ENCODE peak calls at places on chromosomes 3 and 15, in five cellular contexts. K, S, L, E and M are unnamed samples.

GRCh38 chr3:10552631-10552943 is 47.2 kb upstream of the ATP2B2 start:
- DNase-seq in L (no peak), E (no peak), K (no peak), S (no peak), M (no peak)

GRCh38 chr3:100637197-100637631 is 27.8 kb downstream of the ADGRG7 start:
- DNase-seq in S (no peak), K (no peak), L (no peak), E (no peak), M (no peak)

GRCh38 chr3:1394188-1394587 is 301.4 kb downstream of the CNTN6 start:
- DNase-seq in L (no peak), S (no peak), K (no peak), E (no peak), M (no peak)

GRCh38 chr15:87716422-87716821 is 540.1 kb downstream of the NTRK3 start:
- DNase-seq in S (peak; percentile 61), E (peak; percentile 55), K (no peak), L (no peak), M (no peak)

GRCh38 chr3:186239321-186239720 is 122.7 kb downstream of the DGKG start:
- DNase-seq in L (no peak), E (peak; percentile 76), K (no peak), S (peak; percentile 94), M (no peak)

GRCh38 chr3:158728851-158729250 is 3.4 kb downstream of the RARRES1 start:
- DNase-seq in L (no peak), K (no peak), S (no peak), E (no peak), M (no peak)

GRCh38 chr3:122572940-122573412 is 4.5 kb upstream of the PARP15 start:
- DNase-seq in E (peak; percentile 11), L (no peak), S (peak; percentile 49), K (peak; percentile 87), M (no peak)

GRCh38 chr15:84822774-84823579 is 5.8 kb downstream of the ALPK3 start:
- DNase-seq in L (no peak), S (no peak), E (no peak), K (no peak), M (no peak)

GRCh38 chr3:25349828-25350227 is 78.2 kb upstream of the RARB start:
- DNase-seq in K (no peak), E (no peak), S (no peak), L (no peak), M (no peak)

GRCh38 chr3:138429665-138430064 is 4.8 kb upstream of the ESYT3 start:
- DNase-seq in K (no peak), E (no peak), S (no peak), L (no peak), M (no peak)

GRCh38 chr3:138423316-138423715 is 11.1 kb upstream of the ESYT3 start:
- DNase-seq in S (no peak), E (no peak), L (no peak), K (no peak), M (no peak)

DNA sequence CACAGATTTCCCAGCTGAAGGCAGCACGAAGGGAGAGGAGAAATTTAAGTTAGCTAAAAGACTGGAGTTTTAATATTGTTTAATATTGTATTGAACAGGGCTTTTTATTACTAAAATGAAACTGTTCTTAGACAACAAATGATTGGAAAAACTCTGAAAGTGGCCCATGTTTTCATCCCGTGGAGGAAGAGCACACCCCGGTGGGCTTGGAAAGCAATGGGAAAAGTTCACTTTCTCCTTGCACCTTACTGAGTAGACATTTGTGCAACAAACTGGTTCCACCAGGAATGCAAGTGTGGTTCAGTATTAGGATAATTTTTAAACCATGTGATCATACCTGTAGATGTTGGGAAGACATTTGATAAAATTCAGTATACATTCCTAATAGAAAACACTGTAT is 8.2 kb upstream of the ESYT3 start:
- DNase-seq in E (peak; percentile 46), K (no peak), L (no peak), S (peak; percentile 60), M (no peak)
- TF ChIP-seq CTCF in E (peak; percentile 70), K (no peak), L (peak; percentile 69), S (peak; percentile 81), M (no peak)

GRCh38 chr3:195195321-195196209 is 75.4 kb downstream of the XXYLT1 start:
- DNase-seq in L (peak; percentile 66), E (peak; percentile 87), S (peak; percentile 78), K (no peak), M (no peak)
- TF ChIP-seq CTCF in L (peak; percentile 64), E (peak; percentile 31), S (no peak), K (no peak), M (no peak)

GRCh38 chr3:116618138-116618537 is 91.4 kb upstream of the TUSC7 start:
- DNase-seq in K (no peak), L (no peak), S (no peak), E (no peak), M (no peak)

GRCh38 chr3:116610124-116610523 is 99.5 kb upstream of the TUSC7 start:
- DNase-seq in S (no peak), K (no peak), E (no peak), L (no peak), M (no peak)

GRCh38 chr3:116614795-116615362 is 94.7 kb upstream of the TUSC7 start:
- DNase-seq in L (no peak), E (peak; percentile 29), K (peak; percentile 18), S (peak; percentile 72), M (no peak)
- TF ChIP-seq CTCF in L (peak; percentile 75), E (peak; percentile 64), K (peak; percentile 23), S (peak; percentile 46), M (no peak)

GRCh38 chr3:141306276-141306675 is 62.0 kb upstream of the ZBTB38 start:
- DNase-seq in L (no peak), K (no peak), S (no peak), E (no peak), M (no peak)

GRCh38 chr3:141306922-141307321 is 61.4 kb upstream of the ZBTB38 start:
- DNase-seq in L (no peak), S (no peak), K (no peak), E (no peak), M (no peak)

GRCh38 chr3:141307351-141308059 is 60.8 kb upstream of the ZBTB38 start:
- DNase-seq in E (no peak), S (no peak), K (no peak), L (no peak), M (no peak)

GRCh38 chr3:141303481-141304223 is 64.7 kb upstream of the ZBTB38 start:
- DNase-seq in S (peak; percentile 86), L (no peak), K (peak; percentile 79), E (peak; percentile 74), M (no peak)

DNA sequence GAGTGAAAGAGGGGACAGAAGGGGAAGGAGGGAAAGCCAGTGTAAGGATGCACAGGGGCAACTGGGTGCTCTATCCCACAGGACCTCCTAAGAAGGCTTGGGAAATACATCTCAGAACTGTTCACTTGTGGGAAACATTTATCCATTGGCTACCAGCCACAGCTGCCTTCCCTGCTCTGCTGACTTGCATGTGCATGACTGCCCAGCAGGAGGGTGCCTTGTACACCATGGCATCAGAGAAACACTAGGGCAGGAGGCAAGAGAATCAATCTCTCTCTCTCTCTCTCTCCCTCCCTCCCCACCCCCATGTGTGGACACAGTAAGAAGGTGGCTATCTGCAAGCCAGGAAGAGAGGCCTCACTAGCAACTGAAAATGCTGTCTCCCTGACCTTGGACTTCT is 62.9 kb upstream of the ZBTB38 start:
- DNase-seq in K (peak; percentile 55), S (peak; percentile 21), E (peak; percentile 26), L (no peak), M (no peak)
- TF ChIP-seq CTCF in K (peak; percentile 9), S (no peak), E (no peak), L (peak; percentile 18), M (no peak)

GRCh38 chr3:136390574-136390973 is 140.4 kb downstream of the PCCB start:
- DNase-seq in K (no peak), S (no peak), E (no peak), L (no peak), M (no peak)
- TF ChIP-seq CTCF in K (no peak), S (no peak), E (no peak), L (no peak), M (no peak)

GRCh38 chr3:160927620-160928019 is 171.6 kb downstream of the PPM1L start:
- DNase-seq in E (no peak), L (no peak), S (no peak), K (no peak), M (no peak)

GRCh38 chr3:160928183-160928718 is 172.2 kb downstream of the PPM1L start:
- DNase-seq in L (no peak), S (peak; percentile 28), K (peak; percentile 24), E (no peak), M (no peak)

GRCh38 chr3:160931474-160931873 is 173.7 kb downstream of the B3GALNT1 start:
- DNase-seq in S (no peak), K (no peak), E (no peak), L (no peak), M (no peak)

GRCh38 chr3:160924776-160925175 is 168.7 kb downstream of the PPM1L start:
- DNase-seq in S (no peak), L (no peak), K (no peak), E (no peak), M (no peak)

DNA sequence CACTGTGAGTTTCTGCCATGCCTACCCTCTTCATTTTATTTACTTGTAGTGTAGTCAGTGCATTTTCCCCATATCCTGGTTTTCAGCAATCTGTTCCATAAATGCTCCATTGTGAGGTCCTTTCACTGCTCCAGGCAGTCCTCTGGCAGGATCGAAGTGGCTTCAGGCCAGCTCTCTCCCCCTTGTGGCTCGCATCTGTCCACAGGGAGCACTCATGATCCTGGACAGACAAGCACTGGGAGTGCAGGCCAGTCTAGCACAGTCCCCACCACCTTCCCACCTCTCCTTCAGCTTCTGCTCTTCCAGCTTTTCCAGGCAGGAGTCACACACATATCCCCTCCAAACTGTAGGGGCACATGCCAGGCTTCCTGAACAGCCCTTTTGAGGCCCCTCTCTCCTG is 173.6 kb downstream of the PPM1L start:
- DNase-seq in L (no peak), S (no peak), K (peak; percentile 32), E (peak; percentile 16), M (no peak)
- TF ChIP-seq CTCF in L (no peak), S (peak; percentile 46), K (no peak), E (peak; percentile 23), M (no peak)